ENCODE peak calls at places on chromosomes 3 and 15, in four cellular contexts. Z is IMR-90, N is mesendoderm, E is H1. H is an unnamed sample.

GRCh38 chr15:58384667-58385066 is 47.1 kb upstream of the LIPC start:
- DNase-seq in E (no peak), N (no peak), Z (no peak), H (no peak)

GRCh38 chr15:57551717-57552677 is 39.7 kb upstream of the MYZAP start:
- DNase-seq in Z (peak; percentile 70), N (peak; percentile 98), E (peak; percentile 51), H (peak; percentile 82)

GRCh38 chr3:167918686-167919085 is 177.0 kb downstream of the GOLIM4 start:
- DNase-seq in Z (no peak), N (no peak), E (no peak), H (no peak)

GRCh38 chr3:40055956-40056355 is 246.5 kb downstream of the MYRIP start:
- DNase-seq in N (no peak), Z (no peak), E (no peak), H (no peak)

GRCh38 chr15:59388670-59389069 is 16.0 kb upstream of the MYO1E start:
- DNase-seq in E (no peak), N (no peak), Z (peak; percentile 70), H (no peak)

GRCh38 chr3:43155464-43156121 is 49.7 kb upstream of the POMGNT2 start:
- DNase-seq in E (peak; percentile 23), Z (peak; percentile 83), N (peak; percentile 84), H (peak; percentile 79)

GRCh38 chr15:42133356-42133755 is 23.1 kb downstream of the PLA2G4F start:
- DNase-seq in E (no peak), N (no peak), Z (no peak), H (no peak)

GRCh38 chr3:150091626-150092025 is 120.9 kb upstream of the PFN2 start:
- DNase-seq in E (no peak), N (no peak), Z (no peak), H (no peak)

GRCh38 chr15:39934415-39935044 is 615 bp downstream of the EIF2AK4 start:
- DNase-seq in N (no peak), E (no peak), Z (no peak), H (no peak)

GRCh38 chr3:114809668-114810413 is 337.2 kb downstream of the ZBTB20 start:
- DNase-seq in N (no peak), E (no peak), Z (peak; percentile 65), H (no peak)

GRCh38 chr3:141114816-141115458 is 63.8 kb downstream of the SPSB4 start:
- DNase-seq in Z (no peak), E (no peak), N (peak; percentile 62), H (peak; percentile 61)

GRCh38 chr3:191005790-191006189 is 143.3 kb upstream of the GMNC start:
- DNase-seq in Z (no peak), E (peak; percentile 34), N (peak; percentile 80), H (peak; percentile 39)

GRCh38 chr15:93088200-93088980 is 621 bp downstream of the RGMA start:
- DNase-seq in E (no peak), N (peak; percentile 54), Z (no peak), H (peak; percentile 61)

GRCh38 chr3:140170612-140171011 is 235.6 kb downstream of the CLSTN2 start:
- DNase-seq in Z (no peak), E (no peak), N (no peak), H (no peak)

GRCh38 chr3:152245498-152246175 is 23.1 kb upstream of the MBNL1 start:
- DNase-seq in N (no peak), E (no peak), Z (no peak), H (no peak)

GRCh38 chr15:52255008-52255407 is 40.6 kb downstream of the MYO5C start:
- DNase-seq in E (no peak), N (no peak), Z (peak; percentile 66), H (no peak)

GRCh38 chr3:35709691-35710090 is 70.4 kb downstream of the ARPP21 start:
- DNase-seq in E (no peak), N (peak; percentile 51), Z (no peak), H (no peak)

GRCh38 chr15:36156855-36157521 is 422.4 kb upstream of the CDIN1 start:
- DNase-seq in Z (peak; percentile 56), E (no peak), N (peak; percentile 13), H (no peak)

GRCh38 chr3:182702216-182702615 is 91.1 kb upstream of the ATP11B start:
- DNase-seq in N (no peak), E (no peak), Z (no peak), H (no peak)

GRCh38 chr3:37141676-37142075 is 32.7 kb downstream of the LRRFIP2 start:
- DNase-seq in Z (no peak), N (no peak), E (no peak), H (no peak)

GRCh38 chr15:73944161-73945099 is 18.2 kb downstream of the LOXL1 start:
- DNase-seq in N (no peak), E (no peak), Z (no peak), H (no peak)
- H4K5ac ChIP-seq in N (no peak overlapping the region), E (no peak overlapping the region), Z (no peak overlapping the region), H (no peak overlapping the region)

DNA sequence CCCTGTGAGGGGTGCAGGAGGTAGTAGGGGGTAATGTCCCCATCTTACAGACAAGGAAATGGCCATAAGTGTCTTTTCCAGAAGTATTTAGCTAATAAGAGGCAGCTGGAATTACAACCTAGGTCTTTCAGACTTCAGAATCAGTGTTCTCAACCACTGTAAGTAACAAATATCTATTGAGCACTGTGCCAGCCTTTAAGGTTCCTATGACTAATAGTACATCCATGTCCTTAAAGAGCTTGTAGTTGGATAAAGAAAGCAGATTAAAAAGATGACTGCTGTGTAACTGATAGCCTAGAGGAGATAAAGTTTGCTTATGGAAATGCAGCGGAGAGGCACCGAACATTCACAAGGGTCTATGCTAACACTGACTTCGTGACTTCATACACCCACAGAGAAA is 136.0 kb downstream of the KCNMB2 start:
- DNase-seq in N (no peak), E (no peak), Z (no peak), H (no peak)
- H4K5ac ChIP-seq in N (no peak overlapping the region), E (no peak overlapping the region), Z (no peak overlapping the region), H (no peak overlapping the region)

GRCh38 chr3:119809249-119810017 is 27.5 kb downstream of the NR1I2 start:
- DNase-seq in N (no peak), Z (no peak), E (no peak), H (no peak)
- H4K5ac ChIP-seq in N (no peak overlapping the region), Z (no peak overlapping the region), E (no peak overlapping the region), H (no peak overlapping the region)

GRCh38 chr3:8201886-8202285 is 299.7 kb upstream of the LMCD1 start:
- DNase-seq in N (peak; percentile 8), Z (no peak), E (no peak), H (no peak)

GRCh38 chr3:8201011-8201410 is 300.6 kb upstream of the LMCD1 start:
- DNase-seq in N (no peak), E (no peak), Z (no peak), H (no peak)

GRCh38 chr3:8205876-8206275 is 295.7 kb upstream of the LMCD1 start:
- DNase-seq in Z (no peak), N (no peak), E (no peak), H (no peak)

GRCh38 chr3:8210752-8211405 is 290.7 kb upstream of the LMCD1 start:
- DNase-seq in Z (peak; percentile 2), N (no peak), E (no peak), H (no peak)

GRCh38 chr3:8204846-8205624 is 296.6 kb upstream of the LMCD1 start:
- DNase-seq in Z (no peak), E (no peak), N (no peak), H (no peak)
- H4K5ac ChIP-seq in Z (no peak overlapping the region), E (no peak overlapping the region), N (no peak overlapping the region), H (no peak overlapping the region)

GRCh38 chr3:105722943-105723556 is 145.8 kb downstream of the CBLB start:
- DNase-seq in N (no peak), Z (no peak), E (no peak), H (no peak)
- H4K5ac ChIP-seq in N (no peak overlapping the region), Z (no peak overlapping the region), E (no peak overlapping the region), H (no peak overlapping the region)